ENCODE peak calls at places on chromosomes 7 and 10, in eight cellular contexts. D, I, Y, F, T, V, O and E are unnamed samples. For H3K27me3 and H3K36me3, the result is how much of the 10 kb centered on the place peaks cover.

GRCh38 chr10:51718804-51719291 is 19.5 kb upstream of the CSTF2T start:
- DNase-seq in I (no peak), D (no peak), T (no peak), O (no peak), V (no peak), F (peak), Y (no peak), E (peak)

GRCh38 chr7:88116395-88116794 is 103.4 kb downstream of the SRI start:
- DNase-seq in Y (no peak), V (no peak), I (no peak), D (no peak), T (no peak), F (no peak), O (no peak), E (no peak)

GRCh38 chr10:82961864-82962263 is 1086.9 kb downstream of the NRG3 start:
- DNase-seq in T (no peak), O (no peak), Y (no peak), D (no peak), F (no peak), V (no peak), I (no peak), E (no peak)

GRCh38 chr10:70418229-70418628 is 14.3 kb downstream of the EIF4EBP2 start:
- DNase-seq in Y (no peak), F (peak), D (no peak), I (no peak), V (peak), O (no peak), T (no peak), E (peak)

GRCh38 chr10:77715081-77715480 is 77.5 kb upstream of the KCNMA1 start:
- DNase-seq in Y (no peak), I (no peak), D (peak), O (no peak), T (no peak), F (no peak), V (no peak), E (no peak)

GRCh38 chr10:13608246-13608853 is 21.6 kb downstream of the PRPF18 start:
- DNase-seq in D (no peak), Y (no peak), T (no peak), I (no peak), F (peak), V (no peak), O (no peak), E (no peak)

GRCh38 chr10:62794306-62794705 is 10.2 kb upstream of the ADO start:
- DNase-seq in T (no peak), F (peak), V (no peak), O (no peak), I (no peak), Y (no peak), D (no peak), E (peak)

GRCh38 chr7:29563590-29564454 is at the start of gene PRR15:
- DNase-seq in I (peak), D (peak), O (peak), Y (peak), V (peak), T (peak), F (peak), E (peak)

GRCh38 chr10:36021096-36021495 is 379.0 kb upstream of the FZD8 start:
- DNase-seq in O (no peak), D (no peak), V (no peak), T (no peak), I (no peak), Y (no peak), F (no peak), E (no peak)

GRCh38 chr10:126458453-126458852 is 70.2 kb upstream of the ADAM12 start:
- DNase-seq in V (peak), Y (no peak), I (no peak), F (peak), O (no peak), T (no peak), D (no peak), E (peak)

GRCh38 chr10:112919721-112920120 is 30.3 kb upstream of the TCF7L2 start:
- DNase-seq in I (no peak), D (no peak), F (peak), V (no peak), O (no peak), Y (no peak), T (no peak), E (peak)

GRCh38 chr10:4460267-4460666 is 365.7 kb upstream of the AKR1E2 start:
- DNase-seq in F (no peak), Y (no peak), T (no peak), D (no peak), I (no peak), V (no peak), O (no peak), E (no peak)

GRCh38 chr7:120996333-120996982 is 7.9 kb downstream of the CPED1 start:
- DNase-seq in D (peak), V (peak), O (no peak), F (peak), I (peak), Y (no peak), T (peak), E (peak)

GRCh38 chr10:43214071-43214955 is 52.6 kb downstream of the RASGEF1A start:
- DNase-seq in D (no peak), V (no peak), F (peak), O (no peak), I (peak), T (no peak), Y (no peak), E (no peak)

GRCh38 chr7:105439174-105439893 is 50.6 kb upstream of the SRPK2 start:
- DNase-seq in T (no peak), I (no peak), V (no peak), O (no peak), D (no peak), Y (no peak), F (peak), E (peak)

GRCh38 chr7:140512317-140513000 is 33.2 kb upstream of the MKRN1 start:
- DNase-seq in O (peak), I (peak), D (no peak), F (no peak), Y (peak), T (peak), V (peak), E (peak)

GRCh38 chr7:140312141-140312846 is 86.0 kb downstream of the SLC37A3 start:
- DNase-seq in I (no peak), Y (no peak), O (no peak), T (no peak), V (no peak), D (no peak), F (no peak), E (no peak)

GRCh38 chr10:7707102-7707501 is 4.0 kb downstream of the ITIH2 start:
- DNase-seq in D (no peak), F (no peak), I (no peak), T (no peak), V (no peak), O (no peak), Y (no peak), E (no peak)

DNA sequence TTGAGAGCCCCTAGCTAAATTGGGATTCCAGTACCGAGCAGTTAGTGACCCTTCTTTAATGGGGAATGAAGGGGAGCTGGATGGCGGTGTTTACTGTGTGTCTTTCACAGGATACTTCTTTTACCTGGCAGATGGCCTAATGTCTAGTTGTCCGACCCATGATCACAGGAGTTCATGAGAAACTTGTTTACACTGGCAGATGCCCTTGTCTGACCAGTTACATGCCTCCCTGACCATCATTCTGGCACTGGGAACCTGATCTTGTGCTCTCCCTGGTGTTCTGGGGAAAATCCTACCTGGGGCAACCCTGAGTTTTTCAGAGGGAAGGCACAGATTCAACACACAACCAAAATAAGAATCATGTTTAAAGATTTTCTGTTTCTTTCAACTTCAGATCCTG is 120.1 kb upstream of the SLC13A1 start:
- DNase-seq in F (no peak), O (no peak), Y (no peak), T (no peak), I (no peak), D (no peak), V (no peak), E (no peak)
- H3K4me3 ChIP-seq in F (no peak), O (no peak), Y (no peak), T (no peak), I (no peak), D (no peak), V (no peak), E (no peak)

GRCh38 chr10:131032329-131033165 is 279.0 kb downstream of the TCERG1L start:
- DNase-seq in T (no peak), O (peak), D (no peak), Y (no peak), F (no peak), I (no peak), V (no peak), E (no peak)
- H3K27me3 ChIP-seq in T (under half), O (under half), D (under half), Y (under half), F (under half), I (under half), V (under half), E (under half)

GRCh38 chr10:75483188-75483587 is 51.8 kb downstream of the LRMDA start:
- DNase-seq in T (no peak), F (no peak), D (no peak), I (no peak), O (no peak), Y (no peak), V (no peak), E (no peak)

GRCh38 chr10:75480374-75480773 is 49.0 kb downstream of the LRMDA start:
- DNase-seq in T (no peak), V (no peak), O (no peak), I (no peak), D (no peak), Y (no peak), F (no peak), E (no peak)

GRCh38 chr10:75487087-75487784 is 55.8 kb downstream of the LRMDA start:
- DNase-seq in T (no peak), I (no peak), Y (no peak), F (peak), V (no peak), D (no peak), O (no peak), E (no peak)

GRCh38 chr10:75486591-75486990 is 55.2 kb downstream of the LRMDA start:
- DNase-seq in I (no peak), D (no peak), O (no peak), Y (no peak), V (no peak), T (no peak), F (no peak), E (no peak)

DNA sequence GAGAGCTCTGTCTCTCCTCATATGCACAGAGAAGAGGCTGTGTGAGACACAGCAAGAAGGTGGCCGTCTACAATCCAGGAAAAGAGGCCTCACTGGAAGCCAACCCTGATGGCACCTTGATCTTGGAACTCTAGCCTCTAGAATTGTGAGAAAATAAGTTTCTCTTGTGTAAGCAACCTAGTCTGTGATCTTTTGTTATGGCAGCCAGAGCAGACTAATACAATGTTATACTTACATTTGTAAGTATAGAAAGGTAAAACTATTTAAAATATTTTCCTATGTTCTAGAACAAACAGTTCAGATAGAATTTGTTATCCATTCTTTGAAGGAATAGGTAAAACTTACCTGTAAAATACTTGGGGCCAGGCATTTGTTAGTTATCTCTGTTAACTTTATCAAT is 53.3 kb downstream of the LRMDA start:
- DNase-seq in I (no peak), V (no peak), D (no peak), Y (no peak), F (no peak), T (no peak), O (no peak), E (no peak)
- H3K36me3 ChIP-seq in I (under half), V (under half), D (under half), Y (under half), F (under half), T (under half), O (under half), E (under half)

GRCh38 chr10:17742918-17743317 is 9.1 kb upstream of the TMEM236 start:
- DNase-seq in T (peak), O (peak), V (peak), D (peak), Y (peak), F (peak), I (peak), E (peak)
- H3K4me3 ChIP-seq in T (no peak), O (no peak), V (no peak), D (peak), Y (no peak), F (no peak), I (no peak), E (peak)

DNA sequence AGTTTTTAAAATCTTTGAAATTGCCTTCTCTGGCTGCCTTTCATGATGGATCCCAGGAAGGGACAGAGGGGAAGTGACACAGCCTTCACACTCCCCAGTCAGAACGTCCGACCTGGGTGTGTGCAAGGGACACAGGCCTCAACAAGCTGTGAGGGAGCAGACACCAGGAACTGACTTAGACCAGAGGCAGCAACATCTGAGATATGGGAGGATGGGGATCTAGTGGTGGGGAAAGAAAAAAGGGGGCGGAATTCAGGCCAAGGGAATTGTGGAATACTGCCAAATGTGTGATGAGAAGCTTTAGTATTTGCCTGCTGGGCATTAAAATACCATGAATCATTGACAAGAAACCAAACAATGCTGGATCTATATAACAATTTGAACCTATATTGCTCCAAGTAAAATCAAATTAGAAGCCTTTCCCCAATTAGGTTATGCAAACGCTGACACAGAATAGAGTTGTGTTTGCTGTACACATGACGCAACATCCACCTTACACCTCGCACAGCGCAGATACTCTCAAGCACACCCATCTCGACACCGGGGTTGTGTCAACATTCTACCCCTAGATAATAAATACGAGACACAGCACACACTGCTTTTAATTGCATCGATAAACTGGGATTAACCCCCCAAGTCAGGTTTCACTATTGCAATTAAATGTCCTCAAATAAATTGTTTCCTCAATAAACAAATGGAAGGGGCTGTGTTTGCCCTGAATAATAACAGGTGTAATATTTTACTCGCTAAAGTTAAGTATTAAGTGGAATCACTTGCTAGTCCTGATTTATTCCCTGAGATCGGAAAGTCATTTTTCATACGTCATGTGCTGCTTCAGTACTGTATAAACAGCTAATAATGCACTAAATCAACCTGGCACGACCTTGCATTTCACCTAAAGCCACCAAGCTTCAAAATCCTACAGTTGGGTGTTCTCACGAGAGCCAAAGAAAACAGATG is 17.4 kb upstream of the MNX1 start:
- DNase-seq in V (no peak), D (no peak), Y (no peak), F (no peak), I (no peak), O (no peak), T (no peak), E (no peak)
- H3K27me3 ChIP-seq in V (under half), D (under half), Y (half or more), F (under half), I (under half), O (under half), T (under half), E (under half)

DNA sequence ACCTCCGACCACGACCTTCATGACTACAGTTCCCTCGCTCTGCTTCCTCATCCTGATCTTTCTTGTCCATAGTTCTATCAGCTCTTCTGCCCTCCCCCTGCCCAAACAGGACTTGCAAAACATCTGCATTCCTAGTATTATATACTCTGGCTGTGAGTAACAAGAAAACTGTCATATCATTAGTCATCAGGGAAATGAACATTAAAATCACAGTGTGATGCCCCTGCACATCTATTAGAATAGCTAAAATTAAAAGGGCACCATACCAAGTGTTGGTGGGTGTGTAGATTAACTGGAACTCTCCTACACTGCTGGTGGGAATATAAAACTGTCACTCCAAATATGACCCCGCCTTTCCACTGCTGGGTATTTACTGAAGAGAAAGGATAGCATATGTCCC is 141.8 kb downstream of the C7orf25 start:
- DNase-seq in Y (no peak), D (no peak), T (no peak), F (no peak), I (no peak), V (no peak), O (no peak), E (peak)
- H3K36me3 ChIP-seq in Y (under half), D (under half), T (under half), F (under half), I (under half), V (under half), O (under half), E (under half)